ENCODE peak calls at places on chromosomes 4 and X, in eight cellular contexts. One of them, this sample, is unnamed.

GRCh38 chr4:176238819-176239218 is 30.2 kb downstream of the ASB5 start:
- DNase-seq in SJSA1: peak
- DNase-seq in tibial artery: no peak
- DNase-seq in H1: no peak
- DNase-seq in neural progenitor cell: no peak
- DNase-seq in mesenchymal stem cell: no peak
- DNase-seq in caudate nucleus: no peak
- DNase-seq in heart left ventricle: no peak
- DNase-seq in this sample: no peak

GRCh38 chr4:129355529-129355928 is 259.6 kb downstream of the C4orf33 start:
- DNase-seq in heart left ventricle: peak
- DNase-seq in caudate nucleus: no peak
- DNase-seq in neural progenitor cell: peak
- DNase-seq in SJSA1: no peak
- DNase-seq in tibial artery: no peak
- DNase-seq in H1: no peak
- DNase-seq in mesenchymal stem cell: no peak
- DNase-seq in this sample: no peak

GRCh38 chrX:72475338-72475737 is 97.3 kb downstream of the HDAC8 start:
- DNase-seq in SJSA1: no peak
- DNase-seq in mesenchymal stem cell: no peak
- DNase-seq in neural progenitor cell: no peak
- DNase-seq in tibial artery: no peak
- DNase-seq in caudate nucleus: no peak
- DNase-seq in H1: peak
- DNase-seq in heart left ventricle: no peak
- DNase-seq in this sample: no peak

GRCh38 chr4:125538670-125539069 is 223.9 kb downstream of the FAT4 start:
- DNase-seq in mesenchymal stem cell: no peak
- DNase-seq in caudate nucleus: no peak
- DNase-seq in heart left ventricle: no peak
- DNase-seq in neural progenitor cell: no peak
- DNase-seq in SJSA1: no peak
- DNase-seq in tibial artery: no peak
- DNase-seq in H1: no peak
- DNase-seq in this sample: no peak

GRCh38 chr4:52657630-52658501 is 1.2 kb downstream of the USP46 start:
- DNase-seq in heart left ventricle: no peak
- DNase-seq in mesenchymal stem cell: peak
- DNase-seq in tibial artery: no peak
- DNase-seq in SJSA1: no peak
- DNase-seq in caudate nucleus: peak
- DNase-seq in H1: peak
- DNase-seq in neural progenitor cell: peak
- DNase-seq in this sample: no peak

GRCh38 chrX:56745019-56745418 is 16.0 kb downstream of the NBDY start:
- DNase-seq in H1: no peak
- DNase-seq in SJSA1: no peak
- DNase-seq in neural progenitor cell: no peak
- DNase-seq in tibial artery: no peak
- DNase-seq in heart left ventricle: no peak
- DNase-seq in caudate nucleus: no peak
- DNase-seq in mesenchymal stem cell: peak
- DNase-seq in this sample: no peak

GRCh38 chr4:99405433-99406115 is 29.6 kb downstream of the ADH7 start:
- DNase-seq in H1: peak
- DNase-seq in caudate nucleus: peak
- DNase-seq in SJSA1: peak
- DNase-seq in heart left ventricle: peak
- DNase-seq in neural progenitor cell: peak
- DNase-seq in mesenchymal stem cell: peak
- DNase-seq in tibial artery: peak
- DNase-seq in this sample: no peak

GRCh38 chrX:105876658-105877057 is 54.3 kb downstream of the NRK start:
- DNase-seq in mesenchymal stem cell: peak
- DNase-seq in caudate nucleus: no peak
- DNase-seq in neural progenitor cell: peak
- DNase-seq in SJSA1: no peak
- DNase-seq in tibial artery: no peak
- DNase-seq in heart left ventricle: no peak
- DNase-seq in H1: no peak
- DNase-seq in this sample: no peak

GRCh38 chr4:124177647-124178425 is 534.7 kb downstream of the ANKRD50 start:
- DNase-seq in tibial artery: no peak
- DNase-seq in SJSA1: peak
- DNase-seq in mesenchymal stem cell: peak
- DNase-seq in heart left ventricle: no peak
- DNase-seq in caudate nucleus: no peak
- DNase-seq in neural progenitor cell: no peak
- DNase-seq in H1: no peak
- DNase-seq in this sample: no peak

GRCh38 chr4:71429106-71429505 is 90.3 kb downstream of the SLC4A4 start:
- DNase-seq in tibial artery: no peak
- DNase-seq in heart left ventricle: no peak
- DNase-seq in neural progenitor cell: no peak
- DNase-seq in caudate nucleus: no peak
- DNase-seq in SJSA1: no peak
- DNase-seq in H1: no peak
- DNase-seq in mesenchymal stem cell: no peak
- DNase-seq in this sample: no peak

GRCh38 chr4:94726524-94727123 is 31.1 kb upstream of the BMPR1B start:
- DNase-seq in H1: no peak
- DNase-seq in caudate nucleus: no peak
- DNase-seq in tibial artery: no peak
- DNase-seq in mesenchymal stem cell: no peak
- DNase-seq in heart left ventricle: no peak
- DNase-seq in neural progenitor cell: peak
- DNase-seq in SJSA1: no peak
- DNase-seq in this sample: no peak

GRCh38 chr4:8710946-8711345 is 118.4 kb downstream of the CPZ start:
- DNase-seq in mesenchymal stem cell: no peak
- DNase-seq in H1: no peak
- DNase-seq in tibial artery: peak
- DNase-seq in heart left ventricle: no peak
- DNase-seq in neural progenitor cell: no peak
- DNase-seq in SJSA1: no peak
- DNase-seq in caudate nucleus: no peak
- DNase-seq in this sample: peak

GRCh38 chrX:107684956-107685385 is 56.7 kb downstream of the PRPS1 start:
- DNase-seq in tibial artery: peak
- DNase-seq in SJSA1: no peak
- DNase-seq in neural progenitor cell: no peak
- DNase-seq in heart left ventricle: peak
- DNase-seq in H1: no peak
- DNase-seq in mesenchymal stem cell: peak
- DNase-seq in caudate nucleus: no peak
- DNase-seq in this sample: no peak

GRCh38 chr4:184424279-184424678 is 50.1 kb downstream of the IRF2 start:
- DNase-seq in neural progenitor cell: no peak
- DNase-seq in H1: no peak
- DNase-seq in tibial artery: no peak
- DNase-seq in SJSA1: no peak
- DNase-seq in caudate nucleus: no peak
- DNase-seq in heart left ventricle: no peak
- DNase-seq in mesenchymal stem cell: no peak
- DNase-seq in this sample: no peak

GRCh38 chr4:181688416-181688815 is 554.8 kb upstream of the TENM3 start:
- DNase-seq in tibial artery: no peak
- DNase-seq in caudate nucleus: no peak
- DNase-seq in mesenchymal stem cell: no peak
- DNase-seq in neural progenitor cell: no peak
- DNase-seq in heart left ventricle: no peak
- DNase-seq in SJSA1: peak
- DNase-seq in H1: no peak
- DNase-seq in this sample: no peak

GRCh38 chr4:181685461-181685860 is 557.7 kb upstream of the TENM3 start:
- DNase-seq in heart left ventricle: no peak
- DNase-seq in mesenchymal stem cell: no peak
- DNase-seq in tibial artery: no peak
- DNase-seq in H1: no peak
- DNase-seq in neural progenitor cell: no peak
- DNase-seq in caudate nucleus: no peak
- DNase-seq in SJSA1: no peak
- DNase-seq in this sample: no peak

GRCh38 chr4:181687116-181687515 is 556.1 kb upstream of the TENM3 start:
- DNase-seq in H1: no peak
- DNase-seq in mesenchymal stem cell: no peak
- DNase-seq in neural progenitor cell: no peak
- DNase-seq in caudate nucleus: no peak
- DNase-seq in SJSA1: peak
- DNase-seq in tibial artery: no peak
- DNase-seq in heart left ventricle: no peak
- DNase-seq in this sample: no peak

GRCh38 chr4:181684310-181684709 is 558.9 kb upstream of the TENM3 start:
- DNase-seq in neural progenitor cell: no peak
- DNase-seq in heart left ventricle: no peak
- DNase-seq in tibial artery: no peak
- DNase-seq in H1: no peak
- DNase-seq in SJSA1: peak
- DNase-seq in mesenchymal stem cell: no peak
- DNase-seq in caudate nucleus: no peak
- DNase-seq in this sample: no peak

DNA sequence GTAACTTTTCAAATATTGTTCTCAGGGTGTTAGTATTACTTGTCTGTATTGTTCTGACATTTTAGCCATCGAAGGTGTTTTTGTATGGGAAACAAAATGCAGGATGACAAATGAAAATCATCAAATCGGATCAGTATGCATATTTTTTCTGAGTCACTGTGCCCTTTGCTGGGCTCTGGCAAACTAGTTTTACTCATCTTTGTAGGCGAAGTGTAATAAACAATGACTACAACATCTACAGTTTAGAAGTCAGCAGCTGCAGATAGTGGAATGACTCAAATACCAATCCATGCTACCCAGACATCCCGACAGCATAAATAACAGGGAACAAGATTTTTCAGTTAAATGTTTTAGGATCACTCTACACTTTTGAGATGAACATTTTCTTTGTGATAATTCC is 557.3 kb upstream of the TENM3 start:
- DNase-seq in H1: no peak
- DNase-seq in heart left ventricle: no peak
- DNase-seq in neural progenitor cell: no peak
- DNase-seq in caudate nucleus: no peak
- DNase-seq in SJSA1: peak
- DNase-seq in tibial artery: no peak
- DNase-seq in mesenchymal stem cell: peak
- DNase-seq in this sample: no peak
- H3K27ac ChIP-seq in H1: no peak
- H3K27ac ChIP-seq in heart left ventricle: no peak
- H3K27ac ChIP-seq in neural progenitor cell: no peak
- H3K27ac ChIP-seq in caudate nucleus: no peak
- H3K27ac ChIP-seq in SJSA1: peak
- H3K27ac ChIP-seq in tibial artery: no peak
- H3K27ac ChIP-seq in mesenchymal stem cell: peak
- H3K27ac ChIP-seq in this sample: no peak

GRCh38 chr4:2255501-2256155 is 6.3 kb downstream of the MXD4 start:
- DNase-seq in tibial artery: peak
- DNase-seq in neural progenitor cell: no peak
- DNase-seq in H1: no peak
- DNase-seq in caudate nucleus: peak
- DNase-seq in heart left ventricle: peak
- DNase-seq in SJSA1: no peak
- DNase-seq in mesenchymal stem cell: no peak
- DNase-seq in this sample: peak
- H3K27ac ChIP-seq in tibial artery: peak
- H3K27ac ChIP-seq in neural progenitor cell: no peak
- H3K27ac ChIP-seq in H1: no peak
- H3K27ac ChIP-seq in caudate nucleus: peak
- H3K27ac ChIP-seq in heart left ventricle: peak
- H3K27ac ChIP-seq in SJSA1: no peak
- H3K27ac ChIP-seq in mesenchymal stem cell: no peak
- H3K27ac ChIP-seq in this sample: peak

DNA sequence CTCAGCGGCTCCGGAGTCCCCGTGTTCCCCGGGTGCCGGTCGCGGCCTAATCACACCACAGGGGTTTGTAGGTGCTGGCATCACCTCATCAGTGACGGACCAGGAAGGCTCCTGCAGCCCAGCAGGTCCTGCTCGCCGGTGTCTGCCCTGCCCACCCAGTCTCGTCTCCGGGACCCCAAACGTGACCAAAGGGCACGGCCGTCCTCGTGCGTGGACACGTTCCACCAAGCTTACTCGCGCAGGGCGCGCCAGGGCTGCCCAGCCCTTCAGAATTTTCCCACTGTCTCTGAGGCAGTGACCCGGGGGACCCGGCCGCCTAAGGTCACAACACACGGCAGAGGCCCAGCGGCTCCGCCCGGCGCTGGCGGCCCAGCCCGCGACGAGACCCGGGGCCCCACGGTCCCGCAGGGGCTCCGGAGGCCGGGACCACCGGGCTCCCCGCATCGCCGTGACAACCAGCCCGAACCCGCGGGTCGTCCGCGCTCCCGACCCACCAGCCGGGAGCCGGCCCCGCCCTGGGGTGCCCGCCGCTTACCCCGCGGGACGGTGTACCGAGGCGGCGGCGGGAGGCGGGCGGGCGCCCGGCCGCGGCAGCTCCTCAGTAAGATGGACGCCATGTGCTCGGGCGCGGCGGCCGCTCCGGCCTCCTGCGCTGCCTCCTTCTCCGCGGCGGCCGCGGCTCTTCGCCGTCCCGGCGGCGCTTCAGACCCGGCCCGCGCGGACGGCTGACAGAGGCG is 454 bp downstream of the LETM1 start:
- DNase-seq in heart left ventricle: peak
- DNase-seq in neural progenitor cell: peak
- DNase-seq in caudate nucleus: no peak
- DNase-seq in H1: no peak
- DNase-seq in tibial artery: no peak
- DNase-seq in mesenchymal stem cell: no peak
- DNase-seq in SJSA1: peak
- DNase-seq in this sample: no peak
- H3K27ac ChIP-seq in heart left ventricle: peak
- H3K27ac ChIP-seq in neural progenitor cell: no peak
- H3K27ac ChIP-seq in caudate nucleus: peak
- H3K27ac ChIP-seq in H1: no peak
- H3K27ac ChIP-seq in tibial artery: peak
- H3K27ac ChIP-seq in mesenchymal stem cell: no peak
- H3K27ac ChIP-seq in SJSA1: peak
- H3K27ac ChIP-seq in this sample: peak

DNA sequence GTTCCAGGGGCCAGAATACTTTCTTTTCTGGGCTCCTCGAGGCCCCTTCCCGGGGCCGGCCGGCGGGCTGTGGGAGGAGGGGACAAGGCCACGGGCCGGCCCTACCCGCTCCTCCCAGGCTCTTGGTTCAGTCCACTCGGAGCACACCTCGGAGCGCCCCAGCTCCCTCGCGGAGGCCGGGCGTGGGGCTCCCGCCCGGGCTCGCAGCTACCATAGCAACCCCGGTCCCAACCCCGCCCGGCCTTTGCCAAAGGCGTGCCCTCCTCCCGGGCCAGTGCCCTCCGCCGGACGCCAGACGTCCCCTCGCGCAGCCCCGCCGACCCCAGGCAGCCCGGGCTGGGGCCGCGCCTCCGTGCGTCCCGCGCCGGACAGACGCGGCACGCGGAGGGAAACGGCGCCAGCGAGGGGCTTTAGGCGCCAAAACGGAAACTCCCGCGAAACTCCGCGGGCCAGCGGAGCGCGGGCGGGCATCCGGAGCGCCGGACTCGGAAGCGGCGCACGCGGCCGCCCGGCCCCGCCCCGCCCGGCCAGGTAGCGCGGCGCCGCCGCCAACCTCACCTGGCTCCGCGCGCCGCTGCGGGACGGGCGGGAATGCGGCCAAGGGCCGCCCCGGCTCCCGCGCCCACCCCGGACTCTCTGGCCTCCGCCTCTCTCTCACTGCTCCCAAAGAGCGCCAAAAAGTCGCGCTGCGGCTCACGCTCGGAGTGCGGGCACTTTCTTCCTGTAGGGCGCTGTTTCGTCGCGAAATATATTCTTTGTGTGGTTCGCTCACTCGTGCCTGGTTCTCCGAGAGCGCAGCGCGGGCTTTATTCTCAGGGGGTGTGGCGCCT is 633 bp upstream of the MBNL3 start:
- DNase-seq in neural progenitor cell: peak
- DNase-seq in heart left ventricle: peak
- DNase-seq in tibial artery: peak
- DNase-seq in caudate nucleus: peak
- DNase-seq in H1: no peak
- DNase-seq in mesenchymal stem cell: peak
- DNase-seq in SJSA1: peak
- DNase-seq in this sample: peak
- H3K27ac ChIP-seq in neural progenitor cell: no peak
- H3K27ac ChIP-seq in heart left ventricle: peak
- H3K27ac ChIP-seq in tibial artery: peak
- H3K27ac ChIP-seq in caudate nucleus: peak
- H3K27ac ChIP-seq in H1: no peak
- H3K27ac ChIP-seq in mesenchymal stem cell: peak
- H3K27ac ChIP-seq in SJSA1: no peak
- H3K27ac ChIP-seq in this sample: peak

This sample was measured in coronary artery.